ENCODE peak calls at places on chromosomes 7 and 10, in four cellular contexts. V, D, E and Y are unnamed samples.

GRCh38 chr10:1274746-1275544 is 218.8 kb downstream of the WDR37 start:
- DNase-seq in V (no peak), D (no peak), E (no peak), Y (no peak)

GRCh38 chr7:157890921-157891401 is 554.2 kb downstream of the DNAJB6 start:
- DNase-seq in V (no peak), D (no peak), E (no peak), Y (no peak)

GRCh38 chr10:23917251-23917908 is 291.6 kb upstream of the KIAA1217 start:
- DNase-seq in V (no peak), D (no peak), E (no peak), Y (no peak)

GRCh38 chr10:88245974-88246511 is 337.1 kb downstream of the RNLS start:
- DNase-seq in V (peak; percentile 62), D (no peak), E (no peak), Y (no peak)

GRCh38 chr7:159311172-159311494 is 166.5 kb upstream of the VIPR2 start:
- DNase-seq in V (no peak), D (no peak), E (no peak), Y (no peak)

GRCh38 chr10:132404911-132405462 is 8.0 kb downstream of the PWWP2B start:
- DNase-seq in V (no peak), D (peak; percentile 33), E (no peak), Y (no peak)

GRCh38 chr7:139647812-139648616 is 124.5 kb downstream of the CLEC2L start:
- DNase-seq in V (no peak), D (no peak), E (no peak), Y (no peak)

GRCh38 chr10:30151581-30152389 is 92.4 kb upstream of the JCAD start:
- DNase-seq in V (peak; percentile 81), D (peak; percentile 55), E (no peak), Y (no peak)

GRCh38 chr7:64498270-64498669 is 64.6 kb downstream of the ZNF680 start:
- DNase-seq in V (no peak), D (no peak), E (no peak), Y (no peak)

GRCh38 chr7:121385800-121386179 is 10.3 kb downstream of the FAM3C start:
- DNase-seq in V (peak; percentile 34), D (no peak), E (no peak), Y (no peak)

GRCh38 chr10:130834170-130834569 is 477.4 kb downstream of the TCERG1L start:
- DNase-seq in V (no peak), D (no peak), E (no peak), Y (no peak)

GRCh38 chr7:117062300-117062699 is 109.0 kb downstream of the ST7 start:
- DNase-seq in V (no peak), D (no peak), E (no peak), Y (no peak)

GRCh38 chr10:28878236-28878970 is 201.1 kb downstream of the BAMBI start:
- DNase-seq in V (no peak), D (no peak), E (no peak), Y (no peak)

GRCh38 chr7:112186300-112186699 is 19.9 kb downstream of the DOCK4 start:
- DNase-seq in V (no peak), D (no peak), E (no peak), Y (no peak)

GRCh38 chr10:79128923-79129305 is 60.1 kb downstream of the ZMIZ1 start:
- DNase-seq in V (no peak), D (no peak), E (no peak), Y (no peak)

GRCh38 chr7:131623154-131623553 is 66.7 kb upstream of the PODXL start:
- DNase-seq in V (peak; percentile 78), D (peak; percentile 69), E (no peak), Y (no peak)

GRCh38 chr10:102801978-102802377 is 35.2 kb downstream of the CYP17A1 start:
- DNase-seq in V (no peak), D (no peak), E (no peak), Y (no peak)

GRCh38 chr7:51706851-51707250 is 390.2 kb upstream of the COBL start:
- DNase-seq in V (no peak), D (no peak), E (no peak), Y (no peak)

GRCh38 chr7:82481499-82482097 is 38.0 kb upstream of the CACNA2D1 start:
- DNase-seq in V (peak; percentile 57), D (no peak), E (no peak), Y (no peak)

GRCh38 chr10:119384127-119384526 is 158.4 kb downstream of the RGS10 start:
- DNase-seq in V (no peak), D (peak; percentile 10), E (no peak), Y (no peak)

GRCh38 chr10:44959243-44960097 is at the start of gene RASSF4:
- DNase-seq in V (peak; percentile 77), D (peak; percentile 97), E (no peak), Y (peak; percentile 51)

GRCh38 chr7:96614154-96614867 is 95.3 kb downstream of the SEM1 start:
- DNase-seq in V (no peak), D (no peak), E (no peak), Y (no peak)

GRCh38 chr10:68231916-68232315 is at the start of gene ATOH7:
- DNase-seq in V (no peak), D (no peak), E (no peak), Y (no peak)

GRCh38 chr10:80205478-80206276 is at the start of gene ANXA11:
- DNase-seq in V (peak; percentile 66), D (peak; percentile 92), E (no peak), Y (no peak)

GRCh38 chr7:23356726-23357125 is 57.6 kb downstream of the MALSU1 start:
- DNase-seq in V (peak; percentile 48), D (no peak), E (no peak), Y (no peak)

GRCh38 chr10:90642136-90642535 is 215.7 kb downstream of the HTR7 start:
- DNase-seq in V (peak; percentile 69), D (no peak), E (no peak), Y (no peak)

GRCh38 chr10:116774728-116775151 is 32.4 kb upstream of the HSPA12A start:
- DNase-seq in V (no peak), D (no peak), E (no peak), Y (no peak)

GRCh38 chr10:71368639-71369038 is 28.1 kb upstream of the CDH23 start:
- DNase-seq in V (no peak), D (no peak), E (no peak), Y (no peak)

GRCh38 chr10:104614245-104614831 is 26.8 kb upstream of the SORCS3 start:
- DNase-seq in V (peak; percentile 30), D (no peak), E (no peak), Y (no peak)

GRCh38 chr10:83991986-83992753 is 147.1 kb upstream of the GHITM start:
- DNase-seq in V (peak; percentile 13), D (no peak), E (no peak), Y (no peak)

GRCh38 chr10:17430647-17431355 is 23.6 kb downstream of the ST8SIA6 start:
- DNase-seq in V (peak; percentile 84), D (peak; percentile 71), E (no peak), Y (no peak)

GRCh38 chr7:39428221-39428620 is 138.0 kb upstream of the YAE1 start:
- DNase-seq in V (peak; percentile 77), D (no peak), E (no peak), Y (no peak)

GRCh38 chr10:29590598-29591415 is 44.0 kb downstream of the SVIL start:
- DNase-seq in V (peak; percentile 81), D (no peak), E (no peak), Y (no peak)

GRCh38 chr10:33955676-33956075 is 621.2 kb upstream of the NRP1 start:
- DNase-seq in V (peak; percentile 44), D (no peak), E (no peak), Y (no peak)

GRCh38 chr10:116385994-116386809 is 41.4 kb upstream of the PNLIPRP3 start:
- DNase-seq in V (peak; percentile 53), D (no peak), E (no peak), Y (no peak)